ENCODE peak calls at places on chromosomes 6 and 20, in nine cellular contexts. K, A, T, R, Y, G, L, J and Z are unnamed samples. For H3K4me1 and H3K27me3, the result is how much of the 10 kb centered on the place peaks cover.

GRCh38 chr6:52333840-52334200 is 28.1 kb upstream of the PAQR8 start:
- DNase-seq in T (no peak), L (no peak), Y (no peak), A (no peak), R (no peak), G (no peak), J (no peak), K (no peak), Z (no peak)

GRCh38 chr6:53165333-53165732 is 16.7 kb upstream of the GCM1 start:
- DNase-seq in K (no peak), R (no peak), Y (no peak), A (no peak), T (no peak), J (no peak), L (no peak), G (no peak), Z (no peak)

GRCh38 chr20:46607191-46607848 is 43.9 kb downstream of the SLC13A3 start:
- DNase-seq in R (no peak), K (no peak), Y (no peak), J (no peak), G (no peak), T (no peak), A (no peak), L (no peak), Z (no peak)

GRCh38 chr20:41316602-41317535 is 662 bp downstream of the ZHX3 start:
- DNase-seq in L (peak), T (no peak), J (no peak), A (peak), R (peak), G (peak), K (peak), Y (peak), Z (peak)

GRCh38 chr20:61896058-61896961 is 169.4 kb downstream of the TAF4 start:
- DNase-seq in J (no peak), Y (peak), G (no peak), A (peak), K (no peak), L (no peak), R (peak), T (peak), Z (peak)

GRCh38 chr6:79671605-79672266 is 40.6 kb downstream of the SH3BGRL2 start:
- DNase-seq in T (no peak), A (no peak), J (no peak), Y (peak), R (peak), L (peak), K (peak), G (peak), Z (peak)

GRCh38 chr6:113595921-113596376 is 261.2 kb upstream of the MARCKS start:
- DNase-seq in R (no peak), Y (no peak), J (no peak), L (peak), A (peak), G (no peak), K (no peak), T (no peak), Z (no peak)

GRCh38 chr6:133938533-133938932 is 14.5 kb upstream of the TBPL1 start:
- DNase-seq in J (no peak), L (no peak), A (no peak), G (no peak), T (no peak), K (no peak), Y (no peak), R (no peak), Z (no peak)

GRCh38 chr20:60255866-60256265 is 297.6 kb downstream of the CDH26 start:
- DNase-seq in T (no peak), A (no peak), G (no peak), R (no peak), L (no peak), K (no peak), Y (no peak), J (no peak), Z (no peak)

GRCh38 chr20:41619360-41620115 is 1.4 kb upstream of the CHD6 start:
- DNase-seq in L (no peak), K (no peak), T (no peak), J (no peak), Y (no peak), G (no peak), R (no peak), A (no peak), Z (no peak)

GRCh38 chr20:61924858-61925554 is 140.7 kb downstream of the TAF4 start:
- DNase-seq in K (no peak), R (no peak), T (no peak), Y (no peak), L (no peak), G (no peak), J (no peak), A (no peak), Z (no peak)

GRCh38 chr20:62210496-62210855 is 9.6 kb downstream of the HRH3 start:
- DNase-seq in A (no peak), R (no peak), J (no peak), T (no peak), L (no peak), K (no peak), G (no peak), Y (no peak), Z (no peak)

GRCh38 chr6:73879466-73879865 is 183.5 kb downstream of the CD109 start:
- DNase-seq in K (no peak), A (no peak), Y (no peak), G (no peak), R (no peak), L (no peak), T (no peak), J (no peak), Z (no peak)

GRCh38 chr6:73884540-73884939 is 188.5 kb downstream of the CD109 start:
- DNase-seq in K (no peak), G (no peak), T (no peak), L (no peak), Y (no peak), J (no peak), R (no peak), A (no peak), Z (no peak)

GRCh38 chr6:73878403-73878802 is 182.4 kb downstream of the CD109 start:
- DNase-seq in K (no peak), Y (no peak), R (no peak), J (no peak), A (no peak), G (no peak), L (no peak), T (no peak), Z (no peak)

DNA sequence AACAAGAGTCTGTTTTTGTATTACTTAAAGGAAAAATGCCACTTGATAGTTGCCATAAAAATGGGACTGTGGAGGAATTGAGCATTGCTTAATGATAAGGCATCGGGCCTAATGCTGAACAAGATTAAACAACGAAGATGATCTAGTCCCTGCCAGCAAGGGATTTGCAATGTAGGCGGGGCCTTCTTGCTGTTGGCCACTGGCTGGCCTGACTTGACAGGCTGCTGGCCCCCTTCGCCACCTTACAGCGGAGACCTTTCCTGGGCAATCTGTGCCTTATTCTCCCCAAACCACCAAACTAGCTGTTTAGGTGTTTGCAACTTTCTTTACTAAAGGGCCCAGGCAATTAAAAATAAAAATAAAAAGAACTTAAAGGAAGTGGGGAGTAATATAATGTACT is 183.9 kb downstream of the CD109 start:
- DNase-seq in R (no peak), A (no peak), Y (no peak), T (no peak), L (no peak), K (no peak), J (no peak), G (no peak), Z (no peak)
- H3K4me1 ChIP-seq in R (under half), A (under half), Y (under half), T (under half), L (under half), K (under half), J (under half), G (under half), Z (under half)

DNA sequence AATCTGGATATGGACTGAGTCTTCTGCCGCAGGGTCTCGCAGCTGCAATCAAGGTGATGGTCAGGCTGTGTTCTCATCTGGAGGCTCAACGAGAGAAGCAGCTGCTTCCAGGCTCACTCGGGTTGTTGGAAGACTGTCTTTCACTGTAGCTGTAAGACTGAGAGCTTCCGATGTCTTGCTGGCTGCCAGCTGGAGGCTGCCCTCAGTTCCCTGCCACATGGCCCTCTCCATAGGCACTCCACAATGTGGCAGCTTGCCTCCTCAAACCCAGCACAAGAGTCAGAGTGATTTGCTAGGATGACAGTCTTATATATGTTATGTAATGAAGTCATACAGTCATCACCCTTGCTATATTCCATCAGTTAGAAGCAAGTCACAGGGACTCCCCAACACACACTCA is 290.5 kb upstream of the CDYL start:
- DNase-seq in T (no peak), A (no peak), K (no peak), J (no peak), Y (no peak), L (no peak), R (no peak), G (no peak), Z (no peak)
- H3K27me3 ChIP-seq in T (under half), A (under half), K (under half), J (under half), Y (under half), L (under half), R (under half), G (under half), Z (under half)

GRCh38 chr6:83068628-83069027 is 1.2 kb downstream of the DOP1A start:
- DNase-seq in Y (no peak), R (no peak), L (no peak), G (no peak), A (no peak), K (no peak), J (no peak), T (no peak), Z (no peak)

GRCh38 chr6:83071023-83071422 is 3.6 kb downstream of the DOP1A start:
- DNase-seq in Y (no peak), T (no peak), A (no peak), K (no peak), R (no peak), G (no peak), J (no peak), L (no peak), Z (no peak)

GRCh38 chr6:83069633-83070032 is 2.2 kb downstream of the DOP1A start:
- DNase-seq in T (no peak), L (no peak), Y (no peak), A (no peak), K (no peak), G (no peak), R (no peak), J (no peak), Z (no peak)

GRCh38 chr6:83065511-83066192 is at the start of gene UBE3D:
- DNase-seq in A (peak), K (peak), J (peak), G (peak), T (peak), Y (peak), R (peak), L (peak), Z (peak)

DNA sequence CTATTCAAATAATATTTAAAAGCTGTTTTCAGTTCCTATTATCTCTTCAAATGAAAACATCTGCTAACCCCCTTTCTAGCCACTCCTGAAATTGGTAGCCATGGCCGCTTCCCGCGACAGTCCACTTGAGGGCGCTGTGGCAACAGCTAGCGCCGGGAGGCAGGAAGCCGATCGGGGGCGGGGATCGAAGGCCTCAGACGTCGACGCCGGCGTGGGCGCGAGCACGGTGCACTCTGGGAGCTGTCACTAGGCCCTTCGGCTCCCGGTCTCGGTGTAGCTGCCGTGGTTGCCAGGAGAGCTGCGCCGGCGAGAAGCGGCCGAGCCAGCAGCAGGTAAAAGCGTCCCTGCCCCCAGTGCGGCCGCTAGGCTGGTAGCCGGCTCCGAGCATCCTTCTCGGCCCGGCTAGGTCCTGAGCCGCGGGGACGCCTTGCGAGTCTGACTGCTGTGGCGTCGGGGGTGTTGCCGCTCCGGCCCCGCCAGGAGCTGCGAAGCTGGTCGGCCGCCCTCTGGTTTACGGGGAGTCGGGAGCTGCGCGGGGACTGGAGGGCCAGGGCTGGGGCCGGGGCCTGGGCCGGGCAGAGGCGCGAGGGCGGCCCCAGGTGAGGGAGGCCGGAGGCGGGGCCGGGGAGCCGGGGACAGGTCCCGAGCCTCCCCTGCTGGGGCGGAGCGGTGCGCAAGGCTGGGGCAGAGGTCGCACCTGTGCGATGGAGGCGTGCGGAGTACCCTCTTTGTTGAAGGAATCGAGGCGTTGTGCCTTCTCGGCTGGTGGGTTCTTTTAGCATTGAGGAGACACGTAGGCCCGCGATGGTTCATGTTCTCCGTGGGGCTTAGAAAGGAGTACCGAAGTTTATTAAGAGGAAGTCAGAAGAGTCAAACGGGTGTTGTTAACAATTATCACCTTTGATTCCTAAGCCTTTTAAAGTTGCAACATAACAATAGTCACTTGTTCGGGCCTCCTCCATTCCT is at the start of gene DOP1A:
- DNase-seq in J (peak), A (peak), Y (peak), L (peak), T (peak), G (peak), K (peak), R (peak), Z (peak)
- TF ChIP-seq POLR2A in J (peak), A (peak), Y (peak), L (peak), T (peak), G (peak), K (peak), R (no peak), Z (peak)

DNA sequence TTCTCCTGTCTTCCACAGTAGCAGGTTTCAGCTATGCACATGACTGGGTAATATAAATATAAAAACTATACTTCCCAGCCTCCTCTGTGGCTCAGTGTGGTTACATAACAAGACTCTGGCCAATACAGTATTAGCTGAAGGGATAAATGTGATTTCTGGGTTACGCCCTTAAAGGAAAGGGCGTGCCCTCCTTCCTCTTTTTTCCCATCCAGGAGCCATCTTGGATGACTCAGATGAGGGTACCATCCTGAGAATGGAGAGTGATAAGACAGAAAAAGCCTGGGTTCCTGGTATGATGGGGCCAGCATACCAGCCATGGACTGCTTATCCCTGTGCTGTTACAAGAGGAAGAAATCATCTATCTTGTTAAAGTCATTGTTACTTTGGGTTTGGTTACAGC is 123.3 kb downstream of the NFATC2 start:
- DNase-seq in T (no peak), L (no peak), K (no peak), Y (peak), R (no peak), A (no peak), J (no peak), G (no peak), Z (no peak)
- H3K4me1 ChIP-seq in T (under half), L (under half), K (under half), Y (under half), R (under half), A (under half), J (under half), G (under half), Z (under half)

GRCh38 chr20:63423751-63424150 is 48.7 kb downstream of the KCNQ2 start:
- DNase-seq in J (no peak), Y (no peak), A (no peak), L (no peak), G (no peak), K (no peak), T (no peak), R (no peak), Z (no peak)
- H3K27me3 ChIP-seq in J (under half), Y (half or more), A (under half), L (under half), G (under half), K (under half), T (under half), R (under half), Z (under half)

GRCh38 chr20:33992923-33993799 is 550 bp upstream of the RALY start:
- DNase-seq in J (peak), R (peak), K (peak), L (peak), A (peak), Y (peak), T (peak), G (peak), Z (peak)
- TF ChIP-seq POLR2A in J (peak), R (peak), K (peak), L (peak), A (no peak), Y (peak), T (peak), G (peak), Z (peak)

DNA sequence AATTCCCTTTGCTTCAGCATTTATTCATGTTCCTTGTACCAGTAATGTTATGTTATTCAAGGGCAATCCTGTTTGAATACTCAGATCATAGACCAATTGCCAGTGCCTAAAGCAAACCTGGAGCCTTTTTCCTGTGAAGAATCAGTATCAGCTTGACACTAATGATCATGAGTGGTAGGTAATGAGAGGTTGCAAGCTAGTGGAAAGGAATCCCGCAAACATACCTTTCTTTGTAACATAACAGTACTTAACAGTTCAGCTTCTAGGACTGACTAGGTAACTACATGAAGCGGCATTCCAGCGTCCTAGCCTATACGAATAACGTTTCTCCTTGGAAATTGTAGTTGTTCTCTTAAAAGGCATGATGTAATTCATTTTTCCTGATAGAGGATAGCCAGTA is 253.7 kb downstream of the TMEM242 start:
- DNase-seq in R (no peak), T (no peak), K (no peak), G (no peak), J (no peak), Y (no peak), L (no peak), A (no peak), Z (no peak)
- H3K4me1 ChIP-seq in R (half or more), T (under half), K (under half), G (under half), J (under half), Y (under half), L (half or more), A (under half), Z (under half)

GRCh38 chr6:10407018-10407673 is 7.7 kb downstream of the TFAP2A start:
- DNase-seq in K (no peak), G (no peak), A (no peak), Y (no peak), L (no peak), J (no peak), T (no peak), R (no peak), Z (no peak)

GRCh38 chr6:10407674-10408054 is 7.2 kb downstream of the TFAP2A start:
- DNase-seq in R (no peak), L (no peak), A (no peak), T (no peak), G (no peak), J (no peak), Y (no peak), K (no peak), Z (no peak)

GRCh38 chr6:10404799-10405524 is 9.9 kb downstream of the TFAP2A start:
- DNase-seq in T (no peak), A (no peak), G (no peak), L (no peak), R (no peak), Y (no peak), K (no peak), J (no peak), Z (no peak)

GRCh38 chr6:10404107-10404798 is 10.6 kb downstream of the TFAP2A start:
- DNase-seq in Y (peak), G (peak), T (peak), K (peak), R (peak), L (peak), J (peak), A (peak), Z (peak)

DNA sequence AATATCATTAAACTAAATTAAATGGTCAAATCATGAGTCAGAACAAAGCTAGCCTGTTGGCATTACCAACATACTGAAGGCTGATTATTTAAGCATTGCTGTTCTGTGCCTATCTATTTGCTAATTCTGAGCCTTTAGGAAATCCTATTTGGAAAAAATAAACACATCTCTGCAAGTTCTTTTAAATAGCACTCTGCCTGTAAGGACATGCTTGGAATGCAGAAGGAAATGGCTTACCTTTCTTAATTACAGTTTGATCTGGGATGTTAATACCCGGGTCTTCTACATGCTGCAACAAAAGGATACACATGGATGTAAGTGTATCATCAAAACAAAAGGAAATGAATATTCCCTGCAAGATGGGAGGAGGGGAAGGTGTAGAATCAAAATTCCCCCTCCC is 8.3 kb downstream of the TFAP2A start:
- DNase-seq in K (no peak), G (no peak), T (no peak), J (no peak), Y (no peak), R (no peak), A (no peak), L (no peak), Z (no peak)
- H3K27me3 ChIP-seq in K (under half), G (under half), T (half or more), J (under half), Y (under half), R (under half), A (under half), L (under half), Z (under half)

DNA sequence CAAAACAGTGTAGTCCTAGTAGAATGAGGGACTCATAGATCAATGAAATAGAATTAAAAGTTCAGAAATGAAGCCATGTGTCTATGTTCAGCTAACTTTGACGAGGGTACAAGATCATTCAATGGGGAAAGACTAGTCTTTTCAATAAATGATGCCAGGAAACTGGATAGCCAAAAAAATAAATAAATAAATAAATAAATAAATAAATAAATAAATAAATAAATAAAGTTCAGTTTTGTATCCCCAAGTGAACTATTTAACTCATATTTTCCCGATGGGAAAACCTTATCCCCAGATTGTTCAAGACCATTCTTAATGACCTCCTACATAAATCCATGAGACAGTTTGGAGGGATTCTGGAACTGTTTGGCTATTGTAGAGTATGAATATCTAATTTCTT is 277.1 kb upstream of the EYS start:
- DNase-seq in J (no peak), R (no peak), L (no peak), G (no peak), Y (no peak), A (no peak), K (no peak), T (no peak), Z (no peak)
- TF ChIP-seq POLR2A in J (no peak), R (no peak), L (no peak), G (no peak), Y (no peak), A (no peak), K (no peak), T (no peak), Z (no peak)